ENCODE peak calls at places on chromosomes 3 and 15, in five cellular contexts. Q is fibroblast of the aortic adventitia; O is epithelial cell of esophagus; P is central memory CD4-positive, alpha-beta T cell; F is esophagus squamous epithelium. Y is an unnamed sample.

GRCh38 chr3:172332256-172333041 is 115.8 kb downstream of the GHSR start:
- DNase-seq in P (peak), F (no peak), Q (peak), O (peak), Y (peak)

GRCh38 chr15:67143646-67144045 is 78.2 kb downstream of the SMAD3 start:
- DNase-seq in F (no peak), Q (no peak), P (no peak), O (no peak), Y (no peak)

GRCh38 chr15:47384316-47384715 is 333.0 kb upstream of the SEMA6D start:
- DNase-seq in P (no peak), O (peak), F (no peak), Q (peak), Y (no peak)

GRCh38 chr3:5041315-5041714 is 62.1 kb downstream of the BHLHE40 start:
- DNase-seq in O (no peak), Q (no peak), F (no peak), P (no peak), Y (no peak)

GRCh38 chr3:126100688-126101301 is 16.9 kb upstream of the SLC41A3 start:
- DNase-seq in Q (peak), P (no peak), F (no peak), O (no peak), Y (no peak)

GRCh38 chr15:70017796-70018195 is 79.9 kb downstream of the TLE3 start:
- DNase-seq in P (no peak), O (no peak), F (no peak), Q (no peak), Y (no peak)

GRCh38 chr15:96345560-96346389 is 15.3 kb downstream of the NR2F2 start:
- DNase-seq in P (no peak), F (no peak), O (peak), Q (peak), Y (no peak)

GRCh38 chr3:99396651-99397050 is 241.7 kb upstream of the COL8A1 start:
- DNase-seq in P (no peak), Q (peak), O (no peak), F (no peak), Y (no peak)

GRCh38 chr15:31374986-31375385 is 48.4 kb downstream of the KLF13 start:
- DNase-seq in P (no peak), Q (no peak), O (no peak), F (no peak), Y (no peak)

GRCh38 chr3:120780977-120781376 is 38.4 kb downstream of the GTF2E1 start:
- DNase-seq in Q (peak), O (peak), P (no peak), F (no peak), Y (no peak)

GRCh38 chr3:31573460-31573779 is 40.7 kb downstream of the STT3B start:
- DNase-seq in F (no peak), P (no peak), Q (no peak), O (no peak), Y (no peak)

GRCh38 chr3:12752803-12753202 is 6.3 kb downstream of the TMEM40 start:
- DNase-seq in F (no peak), O (no peak), Q (no peak), P (no peak), Y (no peak)

GRCh38 chr15:36888018-36888992 is 212.0 kb downstream of the MEIS2 start:
- DNase-seq in O (no peak), P (no peak), F (no peak), Q (peak), Y (no peak)

GRCh38 chr3:155007729-155008128 is 72.4 kb upstream of the MME start:
- DNase-seq in Q (no peak), O (no peak), P (no peak), F (no peak), Y (no peak)

GRCh38 chr15:34793901-34794300 is 1.4 kb downstream of the ACTC1 start:
- DNase-seq in O (no peak), P (no peak), Q (no peak), F (no peak), Y (no peak)

GRCh38 chr15:40829155-40829554 is 647 bp upstream of the PPP1R14D start:
- DNase-seq in Q (no peak), F (no peak), P (no peak), O (no peak), Y (no peak)

GRCh38 chr3:115478359-115478758 is 145.0 kb upstream of the GAP43 start:
- DNase-seq in Q (no peak), F (no peak), O (no peak), P (no peak), Y (no peak)

GRCh38 chr3:167467848-167468611 is 5.8 kb downstream of the SERPINI2 start:
- DNase-seq in P (no peak), O (no peak), Q (no peak), F (no peak), Y (no peak)

GRCh38 chr3:53166206-53166605 is 5.2 kb downstream of the PRKCD start:
- DNase-seq in O (no peak), Q (no peak), F (no peak), P (no peak), Y (no peak)

GRCh38 chr3:120163023-120163422 is 68.8 kb upstream of the GSK3B start:
- DNase-seq in O (no peak), Q (no peak), P (no peak), F (no peak), Y (no peak)

GRCh38 chr3:185851046-185851445 is 26.2 kb upstream of the IGF2BP2 start:
- DNase-seq in F (no peak), Q (no peak), P (no peak), O (peak), Y (no peak)

GRCh38 chr3:53956591-53956990 is 64.9 kb upstream of the SELENOK start:
- DNase-seq in P (no peak), F (no peak), O (no peak), Q (no peak), Y (no peak)

GRCh38 chr3:171038342-171038741 is 11.8 kb upstream of the SLC2A2 start:
- DNase-seq in Q (no peak), O (peak), F (no peak), P (no peak), Y (no peak)

GRCh38 chr3:115359507-115359906 is 212.4 kb upstream of the ZBTB20 start:
- DNase-seq in P (no peak), Q (peak), O (no peak), F (no peak), Y (no peak)

GRCh38 chr15:72856549-72857040 is 73.0 kb upstream of the ADPGK start:
- DNase-seq in O (peak), F (no peak), P (no peak), Q (no peak), Y (no peak)

GRCh38 chr3:65402597-65402996 is 636.1 kb downstream of the MAGI1 start:
- DNase-seq in F (no peak), O (peak), Q (peak), P (no peak), Y (no peak)

GRCh38 chr3:112074616-112075497 is 11.3 kb upstream of the C3orf52 start:
- DNase-seq in Q (peak), P (peak), O (peak), F (no peak), Y (peak)

GRCh38 chr3:79477242-79477641 is 290.6 kb downstream of the ROBO1 start:
- DNase-seq in F (no peak), Q (no peak), P (no peak), O (no peak), Y (no peak)

GRCh38 chr3:37509069-37509468 is 334.7 kb upstream of the LRRFIP2 start:
- DNase-seq in Q (no peak), P (no peak), O (no peak), F (no peak), Y (no peak)

GRCh38 chr3:186425788-186426730 is 64.0 kb upstream of the DGKG start:
- DNase-seq in O (peak), P (no peak), F (no peak), Q (peak), Y (no peak)

GRCh38 chr3:4957978-4958377 is 21.3 kb upstream of the BHLHE40 start:
- DNase-seq in O (no peak), P (no peak), F (no peak), Q (no peak), Y (no peak)

GRCh38 chr3:149703474-149703873 is 45.6 kb upstream of the WWTR1 start:
- DNase-seq in O (no peak), Q (peak), F (no peak), P (no peak), Y (no peak)

GRCh38 chr3:11820540-11821041 is 26.1 kb downstream of the TAMM41 start:
- DNase-seq in Q (no peak), O (peak), F (no peak), P (no peak), Y (no peak)

GRCh38 chr3:62884041-62884870 is 9.0 kb upstream of the CADPS start:
- DNase-seq in O (no peak), P (no peak), Q (no peak), F (no peak), Y (no peak)

Y was measured in CD4-positive, alpha-beta memory T cell.